ENCODE peak calls at places on chromosomes 1 and 21, in seven cellular contexts. Q is stimulated activated CD8-positive, alpha-beta memory T cell treated with anti-CD3 and anti-CD28 coated beads, Interleukin-2, amount 100 ng/mL, for 1 hour; P is sciatic nerve; Z is RCC 7860; K is stimulated activated CD4-positive, alpha-beta T cell treated with anti-CD3 and anti-CD28 coated beads, Interleukin-1b, Interleukin-23, amount 100 ng/mL, for 24 hours; W is frontal cortex; M is omental fat pad. G is an unnamed sample.

GRCh38 chr1:156998840-156999239 is 46.7 kb downstream of the ARHGEF11 start:
- DNase-seq in P (no peak), Q (no peak), K (no peak), Z (no peak), M (no peak), W (no peak), G (no peak)

GRCh38 chr21:31258073-31258472 is 86.0 kb downstream of the TIAM1 start:
- DNase-seq in K (no peak), Q (no peak), P (no peak), Z (no peak), M (no peak), W (no peak), G (no peak)

GRCh38 chr1:155033524-155033923 is at the start of the genes DCST1 and DCST2:
- DNase-seq in K (no peak), Q (no peak), P (no peak), Z (no peak), W (no peak), M (no peak), G (no peak)

GRCh38 chr1:77514871-77515776 is 167.3 kb downstream of the ZZZ3 start:
- DNase-seq in Q (no peak), W (no peak), Z (no peak), M (no peak), K (no peak), P (no peak), G (no peak)

GRCh38 chr1:43147625-43148319 is 24.3 kb downstream of the EBNA1BP2 start:
- DNase-seq in M (peak; percentile 44), Z (no peak), P (peak; percentile 78), K (peak; percentile 29), W (no peak), Q (no peak), G (peak; percentile 78)

GRCh38 chr1:162042361-162042760 is 18.7 kb upstream of the OLFML2B start:
- DNase-seq in K (no peak), P (no peak), M (no peak), W (no peak), Z (no peak), Q (no peak), G (no peak)

GRCh38 chr1:3504151-3504822 is 49.8 kb downstream of the ARHGEF16 start:
- DNase-seq in Z (peak; percentile 97), M (peak; percentile 52), P (peak; percentile 80), Q (no peak), K (no peak), W (no peak), G (peak; percentile 92)

GRCh38 chr1:19640363-19641316 is 3.5 kb upstream of the NBL1 start:
- DNase-seq in Z (peak; percentile 60), Q (no peak), W (no peak), M (no peak), P (no peak), K (no peak), G (peak; percentile 71)

GRCh38 chr1:39711359-39712340 is 20.4 kb upstream of the HPCAL4 start:
- DNase-seq in Q (no peak), P (no peak), K (no peak), M (no peak), W (no peak), Z (no peak), G (no peak)

GRCh38 chr1:16391408-16391807 is 24.4 kb downstream of the SZRD1 start:
- DNase-seq in M (no peak), P (no peak), Q (no peak), W (no peak), Z (no peak), K (no peak), G (no peak)

GRCh38 chr1:205346956-205347574 is 9.7 kb downstream of the KLHDC8A start:
- DNase-seq in M (no peak), Q (no peak), W (no peak), Z (peak; percentile 86), K (no peak), P (no peak), G (peak; percentile 58)

GRCh38 chr21:16633851-16634521 is 878.9 kb upstream of the CXADR start:
- DNase-seq in Q (no peak), P (no peak), Z (no peak), M (no peak), K (no peak), W (no peak), G (no peak)

GRCh38 chr1:38915352-38915948 is 26.2 kb downstream of the RHBDL2 start:
- DNase-seq in Z (no peak), Q (no peak), W (no peak), M (no peak), K (no peak), P (no peak), G (no peak)

GRCh38 chr1:38000529-38001453 is 4.5 kb downstream of the FHL3 start:
- DNase-seq in Q (no peak), Z (peak; percentile 22), W (no peak), P (no peak), M (no peak), K (no peak), G (peak; percentile 51)

GRCh38 chr1:170790175-170790574 is 126.2 kb downstream of the PRRX1 start:
- DNase-seq in M (no peak), Z (no peak), K (no peak), W (no peak), Q (no peak), P (no peak), G (no peak)